ENCODE peak calls at places on chromosome 6, in eight cellular contexts. V is AG08395; Q is stimulated activated CD8-positive, alpha-beta memory T cell treated with anti-CD3 and anti-CD28 coated beads, Interleukin-2, amount 100 ng/mL, for 1 hour; A is EL; M is fibroblast of lung; J is ovary; Z is stimulated activated CD4-positive, alpha-beta T cell treated with anti-CD3 and anti-CD28 coated beads, Interleukin-15, amount 100 ng/mL, for 1 hour; W is CD8-positive, alpha-beta memory T cell. I is an unnamed sample.

GRCh38 chr6:54916858-54917257 is 70.3 kb downstream of the FAM83B start:
- DNase-seq in A (peak), Z (no peak), V (peak), W (no peak), M (peak), J (no peak), Q (no peak), I (no peak)

GRCh38 chr6:100685747-100686146 is 195.4 kb downstream of the ASCC3 start:
- DNase-seq in J (no peak), M (peak), Z (no peak), Q (no peak), A (no peak), W (no peak), V (no peak), I (peak)

GRCh38 chr6:107275330-107275865 is 160.1 kb upstream of the BEND3 start:
- DNase-seq in V (no peak), M (no peak), A (peak), Z (no peak), Q (no peak), W (no peak), J (no peak), I (no peak)

GRCh38 chr6:332671-333070 is 40.4 kb downstream of the DUSP22 start:
- DNase-seq in V (no peak), W (no peak), Q (no peak), M (peak), Z (no peak), A (no peak), J (no peak), I (no peak)

GRCh38 chr6:125584468-125584939 is 164.9 kb upstream of the HEY2 start:
- DNase-seq in A (no peak), Z (no peak), M (peak), J (no peak), Q (no peak), V (no peak), W (no peak), I (peak)

GRCh38 chr6:70709826-70710225 is 42.1 kb downstream of the SMAP1 start:
- DNase-seq in J (no peak), V (peak), Z (no peak), M (peak), Q (no peak), A (peak), W (no peak), I (no peak)

GRCh38 chr6:113824411-113824810 is 32.7 kb upstream of the MARCKS start:
- DNase-seq in A (no peak), Z (no peak), W (no peak), J (no peak), M (peak), Q (no peak), V (no peak), I (peak)

GRCh38 chr6:79713701-79714322 is 82.7 kb downstream of the SH3BGRL2 start:
- DNase-seq in V (peak), M (peak), Q (peak), Z (peak), J (no peak), W (peak), A (peak), I (peak)

GRCh38 chr6:6916598-6916997 is 191.2 kb upstream of the RREB1 start:
- DNase-seq in A (peak), Z (no peak), Q (no peak), M (peak), J (no peak), V (no peak), W (no peak), I (no peak)

GRCh38 chr6:27810768-27811298 is 101.4 kb downstream of the OR2B2 start:
- DNase-seq in Q (no peak), V (no peak), M (no peak), J (no peak), Z (no peak), A (no peak), W (peak), I (peak)

GRCh38 chr6:164612731-164613130 is 696.7 kb downstream of the C6orf118 start:
- DNase-seq in W (no peak), A (no peak), M (no peak), J (no peak), Z (no peak), Q (no peak), V (no peak), I (no peak)

GRCh38 chr6:20366082-20366834 is 35.4 kb upstream of the E2F3 start:
- DNase-seq in Q (peak), A (no peak), J (no peak), V (no peak), W (peak), Z (peak), M (no peak), I (peak)

GRCh38 chr6:56400273-56400672 is 152.9 kb upstream of the COL21A1 start:
- DNase-seq in W (no peak), Z (no peak), J (no peak), A (no peak), V (no peak), M (no peak), Q (no peak), I (no peak)

GRCh38 chr6:92810913-92811312 is 608.4 kb downstream of the EPHA7 start:
- DNase-seq in J (no peak), A (no peak), M (peak), Z (no peak), W (no peak), V (no peak), Q (no peak), I (peak)

GRCh38 chr6:44925100-44925739 is 402.9 kb upstream of the RUNX2 start:
- DNase-seq in A (peak), V (peak), J (no peak), Z (no peak), W (peak), Q (no peak), M (peak), I (peak)

GRCh38 chr6:82072771-82073170 is 174.8 kb downstream of the IBTK start:
- DNase-seq in W (no peak), Z (no peak), J (no peak), V (peak), A (peak), Q (no peak), M (peak), I (no peak)

GRCh38 chr6:41200901-41201783 is at the start of gene TREML2:
- DNase-seq in J (no peak), M (no peak), A (no peak), W (peak), V (no peak), Z (no peak), Q (no peak), I (no peak)

GRCh38 chr6:136526196-136526930 is 23.9 kb downstream of the MAP7 start:
- DNase-seq in Z (no peak), M (peak), A (peak), Q (peak), W (no peak), V (peak), J (peak), I (no peak)

GRCh38 chr6:89723046-89723445 is 84.5 kb upstream of the LYRM2 start:
- DNase-seq in Z (no peak), V (no peak), A (no peak), Q (no peak), J (no peak), W (no peak), M (no peak), I (no peak)

GRCh38 chr6:40721252-40721936 is 134.2 kb upstream of the LRFN2 start:
- DNase-seq in A (no peak), Q (no peak), W (no peak), V (no peak), M (no peak), J (no peak), Z (no peak), I (no peak)

GRCh38 chr6:157095084-157095483 is 228.2 kb downstream of the TMEM242 start:
- DNase-seq in Z (no peak), J (no peak), V (no peak), W (no peak), A (no peak), Q (no peak), M (no peak), I (no peak)

GRCh38 chr6:71289039-71289801 is 609 bp downstream of the OGFRL1 start:
- DNase-seq in V (peak), J (peak), Q (no peak), A (peak), W (peak), Z (no peak), M (peak), I (no peak)

GRCh38 chr6:105550961-105551625 is 148.2 kb upstream of the PREP start:
- DNase-seq in J (no peak), A (no peak), W (no peak), Q (no peak), V (no peak), M (peak), Z (no peak), I (no peak)

GRCh38 chr6:169854813-169855212 is 103.4 kb downstream of the ERMARD start:
- DNase-seq in A (no peak), Q (no peak), M (no peak), J (no peak), W (no peak), Z (no peak), V (no peak), I (no peak)

GRCh38 chr6:130390890-130391289 is 25.1 kb downstream of the TMEM200A start:
- DNase-seq in Z (no peak), W (no peak), Q (no peak), M (no peak), J (no peak), V (no peak), A (no peak), I (no peak)

GRCh38 chr6:14518515-14519217 is 401.1 kb downstream of the CD83 start:
- DNase-seq in W (no peak), M (peak), Z (no peak), A (no peak), J (no peak), Q (no peak), V (peak), I (no peak)

GRCh38 chr6:124441430-124441829 is 520.8 kb upstream of the RNF217 start:
- DNase-seq in J (no peak), W (no peak), V (no peak), Q (no peak), Z (no peak), A (no peak), M (no peak), I (no peak)

GRCh38 chr6:23003671-23004598 is 434.6 kb downstream of the HDGFL1 start:
- DNase-seq in J (no peak), M (no peak), V (peak), W (no peak), Q (no peak), A (peak), Z (no peak), I (no peak)

GRCh38 chr6:28811873-28812272 is 111.9 kb downstream of the TRIM27 start:
- DNase-seq in W (no peak), M (peak), V (no peak), Q (no peak), Z (no peak), J (no peak), A (peak), I (no peak)

GRCh38 chr6:129500958-129501381 is 209.0 kb downstream of the ARHGAP18 start:
- DNase-seq in J (no peak), A (peak), M (peak), Z (no peak), V (no peak), W (no peak), Q (no peak), I (peak)

GRCh38 chr6:5294392-5295211 is 33.3 kb downstream of the FARS2 start:
- DNase-seq in V (no peak), W (no peak), M (no peak), Z (no peak), J (no peak), Q (no peak), A (no peak), I (no peak)

GRCh38 chr6:85460154-85460950 is 10.5 kb downstream of the NT5E start:
- DNase-seq in Z (no peak), J (no peak), Q (no peak), A (no peak), V (no peak), W (no peak), M (no peak), I (no peak)

GRCh38 chr6:163324928-163325784 is 89.4 kb upstream of the QKI start:
- DNase-seq in J (no peak), A (peak), V (peak), Q (no peak), W (no peak), M (peak), Z (no peak), I (peak)

GRCh38 chr6:72720464-72720863 is 98.6 kb downstream of the KCNQ5 start:
- DNase-seq in M (peak), W (no peak), A (peak), Z (no peak), Q (no peak), J (no peak), V (no peak), I (no peak)

GRCh38 chr6:39432311-39433025 is 110.0 kb upstream of the KCNK16 start:
- DNase-seq in Z (no peak), M (peak), Q (no peak), A (peak), J (no peak), V (peak), W (no peak), I (no peak)

GRCh38 chr6:44166591-44167184 is 8.1 kb downstream of the CAPN11 start:
- DNase-seq in V (no peak), A (peak), W (no peak), J (no peak), M (no peak), Z (no peak), Q (no peak), I (peak)

GRCh38 chr6:38459291-38459690 is 180.4 kb downstream of the BTBD9 start:
- DNase-seq in Z (no peak), W (no peak), J (no peak), M (peak), Q (no peak), A (peak), V (no peak), I (no peak)

GRCh38 chr6:146041282-146041681 is 12.4 kb downstream of the GRM1 start:
- DNase-seq in J (no peak), Q (no peak), M (peak), A (peak), W (no peak), Z (no peak), V (no peak), I (no peak)